ENCODE peak calls at places on chromosome X, in four cellular contexts. One of them, this sample, is unnamed. For H3K4me1, the result is how much of the 10 kb centered on the place peaks cover.

GRCh38 chrX:102841706-102842003 is 95.4 kb upstream of the RAB40AL start:
- DNase-seq in SJCRH30: no peak
- DNase-seq in keratinocyte: no peak
- DNase-seq in IMR-90: no peak
- DNase-seq in this sample: no peak

GRCh38 chrX:101411984-101412383 is 4.0 kb downstream of the HNRNPH2 start:
- DNase-seq in SJCRH30: no peak
- DNase-seq in keratinocyte: no peak
- DNase-seq in IMR-90: no peak
- DNase-seq in this sample: no peak

GRCh38 chrX:17414839-17415238 is 39.8 kb downstream of the NHS start:
- DNase-seq in SJCRH30: peak
- DNase-seq in keratinocyte: no peak
- DNase-seq in IMR-90: no peak
- DNase-seq in this sample: no peak

GRCh38 chrX:152445926-152446325 is 5.2 kb downstream of the GABRA3 start:
- DNase-seq in SJCRH30: no peak
- DNase-seq in keratinocyte: no peak
- DNase-seq in IMR-90: no peak
- DNase-seq in this sample: no peak

GRCh38 chrX:9997524-9997923 is 30.4 kb downstream of the CLDN34 start:
- DNase-seq in SJCRH30: no peak
- DNase-seq in keratinocyte: no peak
- DNase-seq in IMR-90: no peak
- DNase-seq in this sample: peak

GRCh38 chrX:77785400-77785745 is 643 bp downstream of the ATRX start:
- DNase-seq in SJCRH30: peak
- DNase-seq in keratinocyte: no peak
- DNase-seq in IMR-90: peak
- DNase-seq in this sample: no peak

GRCh38 chrX:85851418-85851817 is 195.9 kb downstream of the CHM start:
- DNase-seq in SJCRH30: no peak
- DNase-seq in keratinocyte: no peak
- DNase-seq in IMR-90: peak
- DNase-seq in this sample: no peak

GRCh38 chrX:107449490-107450175 is at the start of gene FRMPD3:
- DNase-seq in SJCRH30: no peak
- DNase-seq in keratinocyte: no peak
- DNase-seq in IMR-90: no peak
- DNase-seq in this sample: no peak

GRCh38 chrX:40085086-40085551 is 12.6 kb downstream of the BCOR start:
- DNase-seq in SJCRH30: no peak
- DNase-seq in keratinocyte: no peak
- DNase-seq in IMR-90: peak
- DNase-seq in this sample: no peak

GRCh38 chrX:47661539-47661938 is 2.6 kb upstream of the UXT start:
- DNase-seq in SJCRH30: no peak
- DNase-seq in keratinocyte: no peak
- DNase-seq in IMR-90: no peak
- DNase-seq in this sample: no peak

GRCh38 chrX:666762-667161 is 36.2 kb downstream of the SHOX start:
- DNase-seq in SJCRH30: no peak
- DNase-seq in keratinocyte: no peak
- DNase-seq in IMR-90: no peak
- DNase-seq in this sample: no peak

GRCh38 chrX:95974885-95975284 is 709.8 kb upstream of the DIAPH2 start:
- DNase-seq in SJCRH30: no peak
- DNase-seq in keratinocyte: no peak
- DNase-seq in IMR-90: no peak
- DNase-seq in this sample: no peak

GRCh38 chrX:329291-329910 is 10.8 kb upstream of the GTPBP6 start:
- DNase-seq in SJCRH30: no peak
- DNase-seq in keratinocyte: no peak
- DNase-seq in IMR-90: no peak
- DNase-seq in this sample: no peak

GRCh38 chrX:150429577-150429976 is 66.5 kb downstream of the MAMLD1 start:
- DNase-seq in SJCRH30: no peak
- DNase-seq in keratinocyte: peak
- DNase-seq in IMR-90: peak
- DNase-seq in this sample: no peak

GRCh38 chrX:119579414-119579813 is 5.1 kb downstream of the UBE2A start:
- DNase-seq in SJCRH30: no peak
- DNase-seq in keratinocyte: no peak
- DNase-seq in IMR-90: no peak
- DNase-seq in this sample: no peak

GRCh38 chrX:18707442-18708049 is at the start of gene PPEF1:
- DNase-seq in SJCRH30: no peak
- DNase-seq in keratinocyte: no peak
- DNase-seq in IMR-90: no peak
- DNase-seq in this sample: no peak

GRCh38 chrX:2658585-2659292 is 32.4 kb upstream of the CD99 start:
- DNase-seq in SJCRH30: no peak
- DNase-seq in keratinocyte: no peak
- DNase-seq in IMR-90: no peak
- DNase-seq in this sample: no peak

GRCh38 chrX:150084474-150085229 is 146.4 kb upstream of the EOLA2 start:
- DNase-seq in SJCRH30: no peak
- DNase-seq in keratinocyte: no peak
- DNase-seq in IMR-90: peak
- DNase-seq in this sample: no peak

GRCh38 chrX:111283446-111283845 is 13.2 kb upstream of the CAPN6 start:
- DNase-seq in SJCRH30: no peak
- DNase-seq in keratinocyte: no peak
- DNase-seq in IMR-90: no peak
- DNase-seq in this sample: no peak

GRCh38 chrX:85052636-85053343 is 49.1 kb downstream of the APOOL start:
- DNase-seq in SJCRH30: no peak
- DNase-seq in keratinocyte: no peak
- DNase-seq in IMR-90: peak
- DNase-seq in this sample: no peak

GRCh38 chrX:38768079-38768478 is 33.2 kb upstream of the MID1IP1 start:
- DNase-seq in SJCRH30: no peak
- DNase-seq in keratinocyte: no peak
- DNase-seq in IMR-90: peak
- DNase-seq in this sample: no peak

GRCh38 chrX:149371984-149372383 is 133.1 kb downstream of the IDS start:
- DNase-seq in SJCRH30: no peak
- DNase-seq in keratinocyte: no peak
- DNase-seq in IMR-90: no peak
- DNase-seq in this sample: no peak

GRCh38 chrX:149455934-149456333 is 49.2 kb downstream of the IDS start:
- DNase-seq in SJCRH30: no peak
- DNase-seq in keratinocyte: no peak
- DNase-seq in IMR-90: no peak
- DNase-seq in this sample: no peak

GRCh38 chrX:153770606-153771175 is 6.6 kb downstream of the PLXNB3 start:
- DNase-seq in SJCRH30: no peak
- DNase-seq in keratinocyte: no peak
- DNase-seq in IMR-90: no peak
- DNase-seq in this sample: no peak

GRCh38 chrX:51798701-51799100 is 55.5 kb downstream of the GSPT2 start:
- DNase-seq in SJCRH30: no peak
- DNase-seq in keratinocyte: no peak
- DNase-seq in IMR-90: no peak
- DNase-seq in this sample: no peak

GRCh38 chrX:13691845-13692334 is 3.0 kb downstream of the RAB9A start:
- DNase-seq in SJCRH30: no peak
- DNase-seq in keratinocyte: no peak
- DNase-seq in IMR-90: no peak
- DNase-seq in this sample: no peak
- H3K4me1 ChIP-seq in SJCRH30: under half
- H3K4me1 ChIP-seq in keratinocyte: under half
- H3K4me1 ChIP-seq in IMR-90: under half
- H3K4me1 ChIP-seq in this sample: under half

GRCh38 chrX:50114113-50114512 is 86.7 kb downstream of the AKAP4 start:
- DNase-seq in SJCRH30: no peak
- DNase-seq in keratinocyte: no peak
- DNase-seq in IMR-90: no peak
- DNase-seq in this sample: no peak
- H3K27ac ChIP-seq in SJCRH30: no peak
- H3K27ac ChIP-seq in keratinocyte: no peak
- H3K27ac ChIP-seq in IMR-90: no peak
- H3K27ac ChIP-seq in this sample: no peak

GRCh38 chrX:71144651-71145050 is at the start of gene NLGN3:
- DNase-seq in SJCRH30: peak
- DNase-seq in keratinocyte: no peak
- DNase-seq in IMR-90: no peak
- DNase-seq in this sample: no peak
- H3K4me3 ChIP-seq in SJCRH30: peak
- H3K4me3 ChIP-seq in keratinocyte: no peak
- H3K4me3 ChIP-seq in IMR-90: no peak
- H3K4me3 ChIP-seq in this sample: no peak

GRCh38 chrX:68896581-68896980 is 67.8 kb downstream of the EFNB1 start:
- DNase-seq in SJCRH30: no peak
- DNase-seq in keratinocyte: no peak
- DNase-seq in IMR-90: no peak
- DNase-seq in this sample: no peak
- H3K4me1 ChIP-seq in SJCRH30: under half
- H3K4me1 ChIP-seq in keratinocyte: under half
- H3K4me1 ChIP-seq in IMR-90: under half
- H3K4me1 ChIP-seq in this sample: under half

GRCh38 chrX:80810365-80810978 is 795 bp upstream of the BRWD3 start:
- DNase-seq in SJCRH30: no peak
- DNase-seq in keratinocyte: no peak
- DNase-seq in IMR-90: no peak
- DNase-seq in this sample: no peak
- H3K27ac ChIP-seq in SJCRH30: peak
- H3K27ac ChIP-seq in keratinocyte: peak
- H3K27ac ChIP-seq in IMR-90: peak
- H3K27ac ChIP-seq in this sample: peak

DNA sequence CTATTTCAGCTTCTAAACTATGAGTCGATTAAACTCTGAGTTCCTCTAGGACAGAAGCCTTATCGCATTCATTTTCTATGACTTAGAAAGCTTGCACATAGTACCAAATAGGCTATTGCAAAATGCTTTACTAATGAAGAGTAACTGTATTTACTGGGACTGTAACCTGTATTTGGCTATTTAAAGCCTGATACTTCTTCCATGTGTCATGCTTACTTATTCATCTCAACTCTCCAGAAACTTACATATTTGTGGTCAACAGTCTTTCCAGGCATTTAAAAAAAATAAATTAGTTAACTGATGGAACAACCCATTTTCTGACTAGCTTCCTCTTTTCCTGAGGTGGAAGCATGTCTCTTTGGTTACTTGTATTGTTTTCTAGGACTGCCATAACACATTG is 467.9 kb downstream of the PCDH11X start:
- DNase-seq in SJCRH30: no peak
- DNase-seq in keratinocyte: no peak
- DNase-seq in IMR-90: peak
- DNase-seq in this sample: no peak
- H3K4me3 ChIP-seq in SJCRH30: no peak
- H3K4me3 ChIP-seq in keratinocyte: no peak
- H3K4me3 ChIP-seq in IMR-90: no peak
- H3K4me3 ChIP-seq in this sample: no peak